ENCODE peak calls at places on chromosome 17, in ten cellular contexts. B is transverse colon, M is stomach, L is A549, F is sigmoid colon, T is tibial nerve, C is suprapubic skin, Q is K562, U is esophagus muscularis mucosa, V is H1. D is an unnamed sample. For H3K4me1, the result is how much of the 10 kb centered on the place peaks cover.

GRCh38 chr17:9022553-9023388 is 1.5 kb downstream of the NTN1 start:
- DNase-seq in B (no peak), M (no peak), L (no peak), F (peak), T (no peak), C (peak), Q (no peak), U (no peak), V (no peak), D (no peak)

GRCh38 chr17:61598014-61598413 is 7.0 kb upstream of the NACA2 start:
- DNase-seq in B (no peak), M (no peak), L (no peak), F (no peak), T (no peak), C (no peak), Q (no peak), U (no peak), V (no peak), D (no peak)

GRCh38 chr17:31627960-31628359 is 231.1 kb downstream of the COPRS start:
- DNase-seq in B (no peak), M (no peak), L (no peak), F (no peak), T (no peak), C (no peak), Q (no peak), U (no peak), V (no peak), D (no peak)

GRCh38 chr17:9890124-9890523 is 14.9 kb downstream of the RCVRN start:
- DNase-seq in B (no peak), M (no peak), L (peak), F (no peak), T (no peak), C (no peak), Q (peak), U (no peak), V (peak), D (no peak)

GRCh38 chr17:11996722-11997146 is 541 bp downstream of the ZNF18 start:
- DNase-seq in B (peak), M (peak), L (peak), F (no peak), T (peak), C (peak), Q (no peak), U (peak), V (peak), D (no peak)

GRCh38 chr17:82350182-82351030 is 8.6 kb upstream of the TEX19 start:
- DNase-seq in B (peak), M (no peak), L (no peak), F (no peak), T (no peak), C (no peak), Q (peak), U (no peak), V (no peak), D (no peak)

GRCh38 chr17:57505841-57506240 is 239.3 kb downstream of the CCDC182 start:
- DNase-seq in B (no peak), M (no peak), L (no peak), F (no peak), T (no peak), C (no peak), Q (no peak), U (no peak), V (no peak), D (no peak)

GRCh38 chr17:77266891-77267341 is 126.1 kb downstream of the SEC14L1 start:
- DNase-seq in B (no peak), M (no peak), L (no peak), F (no peak), T (no peak), C (no peak), Q (peak), U (no peak), V (no peak), D (no peak)

GRCh38 chr17:64418506-64419339 is 28.1 kb upstream of the PECAM1 start:
- DNase-seq in B (no peak), M (no peak), L (peak), F (peak), T (no peak), C (no peak), Q (peak), U (no peak), V (no peak), D (no peak)

GRCh38 chr17:68182940-68183551 is 64.8 kb upstream of the AMZ2 start:
- DNase-seq in B (peak), M (no peak), L (no peak), F (no peak), T (no peak), C (no peak), Q (peak), U (no peak), V (no peak), D (no peak)

GRCh38 chr17:1716912-1717695 is 6.9 kb upstream of the TLCD2 start:
- DNase-seq in B (peak), M (peak), L (peak), F (peak), T (peak), C (peak), Q (peak), U (peak), V (peak), D (peak)

GRCh38 chr17:48722924-48723554 is at the start of gene PRAC2:
- DNase-seq in B (no peak), M (no peak), L (no peak), F (peak), T (no peak), C (no peak), Q (no peak), U (no peak), V (no peak), D (no peak)

GRCh38 chr17:29933379-29933778 is 3.4 kb upstream of the SSH2 start:
- DNase-seq in B (no peak), M (no peak), L (no peak), F (no peak), T (no peak), C (no peak), Q (no peak), U (no peak), V (no peak), D (no peak)

GRCh38 chr17:32971171-32971570 is 20.5 kb upstream of the SPACA3 start:
- DNase-seq in B (no peak), M (peak), L (no peak), F (no peak), T (no peak), C (no peak), Q (peak), U (no peak), V (no peak), D (no peak)

GRCh38 chr17:79171152-79171551 is 96.5 kb downstream of the ENGASE start:
- DNase-seq in B (no peak), M (no peak), L (no peak), F (no peak), T (no peak), C (no peak), Q (no peak), U (no peak), V (no peak), D (no peak)

GRCh38 chr17:43645450-43645764 is 16.3 kb downstream of the MEOX1 start:
- DNase-seq in B (no peak), M (no peak), L (no peak), F (no peak), T (no peak), C (no peak), Q (no peak), U (no peak), V (no peak), D (no peak)

GRCh38 chr17:81519284-81520020 is 6.9 kb upstream of the ACTG1 start:
- DNase-seq in B (peak), M (peak), L (peak), F (no peak), T (no peak), C (peak), Q (peak), U (no peak), V (no peak), D (no peak)

GRCh38 chr17:50183439-50184001 is 17.7 kb downstream of the SGCA start:
- DNase-seq in B (no peak), M (no peak), L (no peak), F (no peak), T (no peak), C (no peak), Q (no peak), U (no peak), V (no peak), D (no peak)

GRCh38 chr17:74192950-74193781 is 10.3 kb upstream of the RPL38 start:
- DNase-seq in B (peak), M (peak), L (no peak), F (peak), T (peak), C (no peak), Q (no peak), U (no peak), V (no peak), D (no peak)

GRCh38 chr17:40610359-40610758 is 37.3 kb downstream of the SMARCE1 start:
- DNase-seq in B (no peak), M (no peak), L (no peak), F (no peak), T (no peak), C (no peak), Q (no peak), U (peak), V (no peak), D (no peak)

GRCh38 chr17:74452841-74453661 is 13.4 kb upstream of the CD300A start:
- DNase-seq in B (no peak), M (no peak), L (no peak), F (no peak), T (no peak), C (no peak), Q (no peak), U (no peak), V (no peak), D (peak)

GRCh38 chr17:15513058-15513858 is 45.8 kb upstream of the CDRT4 start:
- DNase-seq in B (no peak), M (no peak), L (no peak), F (no peak), T (no peak), C (no peak), Q (no peak), U (no peak), V (no peak), D (no peak)

GRCh38 chr17:1197379-1197778 is 17.6 kb upstream of the ABR start:
- DNase-seq in B (no peak), M (no peak), L (no peak), F (peak), T (peak), C (peak), Q (no peak), U (no peak), V (no peak), D (no peak)

GRCh38 chr17:40430272-40431230 is 12.7 kb upstream of the IGFBP4 start:
- DNase-seq in B (no peak), M (peak), L (no peak), F (peak), T (no peak), C (peak), Q (no peak), U (no peak), V (no peak), D (no peak)

GRCh38 chr17:82309656-82310570 is 7.5 kb downstream of the CD7 start:
- DNase-seq in B (peak), M (no peak), L (no peak), F (no peak), T (no peak), C (no peak), Q (no peak), U (no peak), V (no peak), D (no peak)

GRCh38 chr17:72126575-72127486 is 6.0 kb downstream of the SOX9 start:
- DNase-seq in B (peak), M (peak), L (peak), F (no peak), T (no peak), C (no peak), Q (no peak), U (no peak), V (no peak), D (no peak)

GRCh38 chr17:83161298-83162034 is 82.1 kb downstream of the METRNL start:
- DNase-seq in B (no peak), M (no peak), L (no peak), F (peak), T (peak), C (peak), Q (no peak), U (no peak), V (no peak), D (peak)

GRCh38 chr17:49746791-49747490 is 17.0 kb downstream of the FAM117A start:
- DNase-seq in B (peak), M (no peak), L (no peak), F (no peak), T (no peak), C (no peak), Q (no peak), U (no peak), V (no peak), D (no peak)

GRCh38 chr17:60398227-60398959 is 6.5 kb upstream of the USP32 start:
- DNase-seq in B (no peak), M (no peak), L (no peak), F (no peak), T (no peak), C (no peak), Q (no peak), U (no peak), V (no peak), D (no peak)

GRCh38 chr17:49603720-49604119 is 28.0 kb downstream of the NXPH3 start:
- DNase-seq in B (no peak), M (no peak), L (no peak), F (no peak), T (no peak), C (no peak), Q (no peak), U (no peak), V (no peak), D (no peak)

GRCh38 chr17:56597495-56597990 is 4.0 kb downstream of the NOG start:
- DNase-seq in B (no peak), M (no peak), L (no peak), F (no peak), T (no peak), C (no peak), Q (no peak), U (no peak), V (no peak), D (peak)

GRCh38 chr17:46758614-46759013 is 59.9 kb downstream of the WNT3 start:
- DNase-seq in B (no peak), M (no peak), L (no peak), F (no peak), T (no peak), C (no peak), Q (no peak), U (no peak), V (no peak), D (no peak)

GRCh38 chr17:9192010-9192409 is 170.7 kb downstream of the NTN1 start:
- DNase-seq in B (no peak), M (no peak), L (no peak), F (no peak), T (no peak), C (no peak), Q (no peak), U (no peak), V (no peak), D (no peak)

GRCh38 chr17:49387374-49388289 is 25.6 kb upstream of the ZNF652 start:
- DNase-seq in B (no peak), M (no peak), L (no peak), F (no peak), T (no peak), C (no peak), Q (peak), U (no peak), V (no peak), D (no peak)

GRCh38 chr17:19713462-19713861 is 2.9 kb downstream of the SLC47A2 start:
- DNase-seq in B (no peak), M (no peak), L (no peak), F (no peak), T (no peak), C (peak), Q (no peak), U (no peak), V (no peak), D (no peak)

GRCh38 chr17:4895121-4895520 is 4.2 kb upstream of the C17orf107 start:
- DNase-seq in B (no peak), M (no peak), L (no peak), F (no peak), T (no peak), C (no peak), Q (no peak), U (no peak), V (no peak), D (no peak)

GRCh38 chr17:17206913-17207368 is 808 bp upstream of the PLD6 start:
- DNase-seq in B (no peak), M (no peak), L (no peak), F (no peak), T (peak), C (no peak), Q (no peak), U (no peak), V (no peak), D (no peak)
- H3K4me3 ChIP-seq in B (no peak), M (peak), L (no peak), F (peak), T (no peak), C (peak), Q (no peak), U (peak), V (no peak), D (no peak)

DNA sequence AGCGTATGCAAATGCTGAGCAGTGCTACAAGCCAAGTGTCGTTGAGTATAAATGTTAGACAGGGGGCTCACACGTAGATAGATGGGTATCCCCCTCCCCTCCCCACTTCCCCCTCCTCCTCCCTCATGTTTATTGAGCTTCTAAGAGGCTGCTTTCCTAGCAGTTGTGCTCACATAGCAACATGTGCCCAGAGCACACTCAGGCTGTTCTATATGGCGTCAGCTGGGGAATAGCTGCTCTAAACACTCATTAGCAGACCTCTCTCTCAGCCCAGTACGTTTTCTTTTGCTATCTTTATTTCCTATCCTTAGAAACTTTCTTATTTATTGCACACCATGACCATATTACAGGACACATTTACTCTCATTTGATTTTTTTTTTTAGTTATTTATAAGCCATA is 1.8 kb downstream of the KCNJ2 start:
- DNase-seq in B (no peak), M (no peak), L (no peak), F (no peak), T (no peak), C (no peak), Q (no peak), U (no peak), V (no peak), D (no peak)
- H3K4me1 ChIP-seq in B (under half), M (under half), L (under half), F (under half), T (under half), C (under half), Q (under half), U (under half), V (under half), D (under half)

GRCh38 chr17:45132569-45133463 is 501 bp upstream of the PLCD3 start:
- DNase-seq in B (peak), M (peak), L (peak), F (peak), T (peak), C (peak), Q (peak), U (peak), V (no peak), D (peak)
- TF ChIP-seq EP300 in B (no peak), M (no peak), L (no peak), F (no peak), T (no peak), C (no peak), Q (no peak), U (no peak), V (no peak), D (no peak)

GRCh38 chr17:44782349-44782850 is 23.6 kb downstream of the ADAM11 start:
- DNase-seq in B (no peak), M (no peak), L (no peak), F (no peak), T (no peak), C (peak), Q (no peak), U (no peak), V (no peak), D (no peak)

GRCh38 chr17:44780845-44781480 is 22.2 kb downstream of the ADAM11 start:
- DNase-seq in B (no peak), M (no peak), L (no peak), F (no peak), T (no peak), C (no peak), Q (no peak), U (no peak), V (no peak), D (no peak)

GRCh38 chr17:44779211-44780025 is 20.6 kb downstream of the ADAM11 start:
- DNase-seq in B (peak), M (peak), L (peak), F (peak), T (peak), C (no peak), Q (peak), U (no peak), V (peak), D (peak)

GRCh38 chr17:44780161-44780560 is 21.4 kb downstream of the ADAM11 start:
- DNase-seq in B (no peak), M (no peak), L (no peak), F (no peak), T (no peak), C (no peak), Q (no peak), U (no peak), V (no peak), D (no peak)

DNA sequence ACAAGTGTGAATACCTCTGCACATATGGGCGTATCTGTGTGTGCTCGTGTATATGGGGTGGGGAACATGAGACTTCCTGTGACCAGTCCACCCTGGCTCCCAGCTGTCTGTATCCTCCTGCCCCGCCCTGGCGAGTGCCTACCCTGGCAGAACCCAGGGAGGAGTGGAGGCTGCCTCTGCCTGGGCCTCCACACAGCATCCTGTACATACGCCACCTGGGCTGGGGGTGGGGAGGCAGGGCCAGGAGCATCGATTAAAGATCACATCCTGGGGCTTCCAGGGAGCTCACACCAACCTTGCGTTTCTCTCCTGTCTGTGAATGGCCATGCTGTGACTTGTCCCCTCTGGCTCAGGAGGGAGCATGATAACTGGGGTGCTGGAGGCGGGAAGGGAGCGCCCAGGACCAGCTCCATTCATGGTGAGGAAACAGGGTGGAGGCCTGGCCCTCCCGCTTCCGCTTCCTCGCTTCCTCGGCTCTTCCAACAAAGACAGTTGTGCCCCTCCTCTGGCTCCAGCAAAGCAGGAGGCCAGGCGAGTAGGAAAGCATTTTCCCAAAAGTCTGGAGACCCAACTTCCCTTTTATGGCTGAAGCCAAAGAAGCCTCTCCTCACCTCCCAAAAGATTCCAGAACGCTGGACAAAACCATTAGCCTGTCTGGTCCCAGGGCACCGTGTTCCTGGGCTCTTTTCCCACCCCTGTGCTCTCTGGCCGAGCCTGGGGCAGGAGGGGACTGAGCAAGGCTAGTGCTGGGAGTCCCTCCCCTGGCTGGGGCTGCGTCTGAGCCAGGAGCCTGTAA is 23.0 kb downstream of the ADAM11 start:
- DNase-seq in B (no peak), M (no peak), L (no peak), F (no peak), T (no peak), C (peak), Q (no peak), U (no peak), V (no peak), D (no peak)
- H3K4me3 ChIP-seq in B (no peak), M (no peak), L (no peak), F (no peak), T (no peak), C (no peak), Q (no peak), U (no peak), V (no peak), D (no peak)

DNA sequence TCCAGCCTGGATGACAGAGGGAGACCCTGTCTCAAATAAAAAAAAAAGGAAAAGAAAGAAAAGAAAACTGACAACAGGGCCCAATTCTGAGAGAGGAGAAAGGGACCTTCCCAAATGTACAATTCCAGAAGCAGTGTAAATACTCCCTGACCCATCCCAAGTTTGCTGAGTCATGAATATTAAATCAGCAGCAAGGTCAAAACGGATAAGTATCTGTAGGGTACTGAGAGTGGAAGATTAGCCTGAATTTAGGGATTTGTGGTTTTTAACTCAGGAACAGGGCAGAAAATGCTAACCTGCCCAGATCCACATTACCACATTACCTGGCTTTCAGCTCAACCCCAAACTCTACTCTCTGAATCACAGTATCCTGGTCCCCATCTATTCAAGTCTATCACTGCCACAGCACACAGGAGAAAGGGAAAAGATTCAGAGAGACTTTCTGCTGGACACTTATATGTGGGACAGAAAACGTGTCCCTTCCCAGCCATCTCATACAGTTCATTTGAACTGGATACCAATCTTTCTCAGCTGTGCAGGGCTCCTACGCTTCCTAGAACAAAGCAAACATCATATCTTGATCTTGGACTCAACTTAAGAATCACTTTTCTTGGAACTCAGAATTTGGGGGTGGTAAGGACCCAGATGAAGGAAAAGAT is 2.9 kb downstream of the FXR2 start:
- DNase-seq in B (no peak), M (no peak), L (no peak), F (no peak), T (no peak), C (no peak), Q (no peak), U (no peak), V (no peak), D (no peak)
- H3K4me1 ChIP-seq in B (under half), M (under half), L (under half), F (half or more), T (under half), C (under half), Q (under half), U (half or more), V (under half), D (under half)

D was measured in ovary.